ENCODE peak calls at places on chromosomes 1 and 21, in four cellular contexts. One of them, this sample, is unnamed.
A peak's percentile ranks its signal among the peaks of the same experiment; 100 is the strongest.

GRCh38 chr1:11802973-11803885 is 2.5 kb downstream of the MTHFR start:
- DNase-seq in lower lobe of right lung: peak; percentile 93
- DNase-seq in adrenal gland: peak; percentile 97
- DNase-seq in activated CD8-positive, alpha-beta T cell treated with anti-CD3 and anti-CD28 coated beads for 36 hours: peak; percentile 87
- DNase-seq in this sample: peak; percentile 77

GRCh38 chr1:15578921-15579682 is 5.7 kb downstream of the AGMAT start:
- DNase-seq in lower lobe of right lung: no peak
- DNase-seq in adrenal gland: no peak
- DNase-seq in activated CD8-positive, alpha-beta T cell treated with anti-CD3 and anti-CD28 coated beads for 36 hours: peak; percentile 67
- DNase-seq in this sample: peak; percentile 46

GRCh38 chr1:47738560-47739182 is 258.5 kb downstream of the TRABD2B start:
- DNase-seq in lower lobe of right lung: no peak
- DNase-seq in adrenal gland: peak; percentile 70
- DNase-seq in activated CD8-positive, alpha-beta T cell treated with anti-CD3 and anti-CD28 coated beads for 36 hours: peak; percentile 7
- DNase-seq in this sample: no peak

GRCh38 chr1:212638419-212639151 is 30.0 kb downstream of the ATF3 start:
- DNase-seq in lower lobe of right lung: no peak
- DNase-seq in adrenal gland: no peak
- DNase-seq in activated CD8-positive, alpha-beta T cell treated with anti-CD3 and anti-CD28 coated beads for 36 hours: no peak
- DNase-seq in this sample: no peak

GRCh38 chr1:112735752-112736151 is 20.6 kb upstream of the PPM1J start:
- DNase-seq in lower lobe of right lung: no peak
- DNase-seq in adrenal gland: no peak
- DNase-seq in activated CD8-positive, alpha-beta T cell treated with anti-CD3 and anti-CD28 coated beads for 36 hours: no peak
- DNase-seq in this sample: no peak

GRCh38 chr1:40141878-40142535 is 19.2 kb upstream of the RLF start:
- DNase-seq in lower lobe of right lung: no peak
- DNase-seq in adrenal gland: no peak
- DNase-seq in activated CD8-positive, alpha-beta T cell treated with anti-CD3 and anti-CD28 coated beads for 36 hours: no peak
- DNase-seq in this sample: no peak

GRCh38 chr1:167676916-167677848 is 44.6 kb upstream of the MPZL1 start:
- DNase-seq in lower lobe of right lung: no peak
- DNase-seq in adrenal gland: no peak
- DNase-seq in activated CD8-positive, alpha-beta T cell treated with anti-CD3 and anti-CD28 coated beads for 36 hours: no peak
- DNase-seq in this sample: peak; percentile 39

GRCh38 chr1:38489844-38490270 is 369.7 kb downstream of the RRAGC start:
- DNase-seq in lower lobe of right lung: no peak
- DNase-seq in adrenal gland: no peak
- DNase-seq in activated CD8-positive, alpha-beta T cell treated with anti-CD3 and anti-CD28 coated beads for 36 hours: peak; percentile 73
- DNase-seq in this sample: peak; percentile 51

GRCh38 chr1:36366091-36366661 is 19.5 kb downstream of the STK40 start:
- DNase-seq in lower lobe of right lung: peak; percentile 75
- DNase-seq in adrenal gland: no peak
- DNase-seq in activated CD8-positive, alpha-beta T cell treated with anti-CD3 and anti-CD28 coated beads for 36 hours: peak; percentile 83
- DNase-seq in this sample: no peak

GRCh38 chr1:30087465-30087864 is 635.9 kb downstream of the MATN1 start:
- DNase-seq in lower lobe of right lung: no peak
- DNase-seq in adrenal gland: no peak
- DNase-seq in activated CD8-positive, alpha-beta T cell treated with anti-CD3 and anti-CD28 coated beads for 36 hours: no peak
- DNase-seq in this sample: no peak
- TF ChIP-seq CTCF in lower lobe of right lung: peak; percentile 9
- TF ChIP-seq CTCF in adrenal gland: peak; percentile 11
- TF ChIP-seq CTCF in activated CD8-positive, alpha-beta T cell treated with anti-CD3 and anti-CD28 coated beads for 36 hours: no peak
- TF ChIP-seq CTCF in this sample: no peak

GRCh38 chr1:10561955-10562354 is 87.2 kb downstream of the PEX14 start:
- DNase-seq in lower lobe of right lung: no peak
- DNase-seq in adrenal gland: no peak
- DNase-seq in activated CD8-positive, alpha-beta T cell treated with anti-CD3 and anti-CD28 coated beads for 36 hours: peak; percentile 45
- DNase-seq in this sample: no peak
- TF ChIP-seq CTCF in lower lobe of right lung: peak; percentile 16
- TF ChIP-seq CTCF in adrenal gland: peak; percentile 11
- TF ChIP-seq CTCF in activated CD8-positive, alpha-beta T cell treated with anti-CD3 and anti-CD28 coated beads for 36 hours: peak; percentile 32
- TF ChIP-seq CTCF in this sample: peak; percentile 7

GRCh38 chr1:230770317-230770716 is 23.1 kb downstream of the CAPN9 start:
- DNase-seq in lower lobe of right lung: no peak
- DNase-seq in adrenal gland: no peak
- DNase-seq in activated CD8-positive, alpha-beta T cell treated with anti-CD3 and anti-CD28 coated beads for 36 hours: no peak
- DNase-seq in this sample: no peak

GRCh38 chr1:230771773-230772354 is 24.7 kb downstream of the CAPN9 start:
- DNase-seq in lower lobe of right lung: no peak
- DNase-seq in adrenal gland: no peak
- DNase-seq in activated CD8-positive, alpha-beta T cell treated with anti-CD3 and anti-CD28 coated beads for 36 hours: no peak
- DNase-seq in this sample: no peak

GRCh38 chr1:230772457-230773395 is 25.5 kb downstream of the CAPN9 start:
- DNase-seq in lower lobe of right lung: no peak
- DNase-seq in adrenal gland: peak; percentile 86
- DNase-seq in activated CD8-positive, alpha-beta T cell treated with anti-CD3 and anti-CD28 coated beads for 36 hours: no peak
- DNase-seq in this sample: no peak

GRCh38 chr1:230768903-230769570 is 21.8 kb downstream of the CAPN9 start:
- DNase-seq in lower lobe of right lung: no peak
- DNase-seq in adrenal gland: no peak
- DNase-seq in activated CD8-positive, alpha-beta T cell treated with anti-CD3 and anti-CD28 coated beads for 36 hours: no peak
- DNase-seq in this sample: no peak

GRCh38 chr1:230773396-230774033 is 26.3 kb downstream of the CAPN9 start:
- DNase-seq in lower lobe of right lung: no peak
- DNase-seq in adrenal gland: no peak
- DNase-seq in activated CD8-positive, alpha-beta T cell treated with anti-CD3 and anti-CD28 coated beads for 36 hours: no peak
- DNase-seq in this sample: no peak
- TF ChIP-seq CTCF in lower lobe of right lung: no peak
- TF ChIP-seq CTCF in adrenal gland: no peak
- TF ChIP-seq CTCF in activated CD8-positive, alpha-beta T cell treated with anti-CD3 and anti-CD28 coated beads for 36 hours: no peak
- TF ChIP-seq CTCF in this sample: no peak

GRCh38 chr1:150552692-150553278 is 3.6 kb downstream of the ADAMTSL4 start:
- DNase-seq in lower lobe of right lung: no peak
- DNase-seq in adrenal gland: no peak
- DNase-seq in activated CD8-positive, alpha-beta T cell treated with anti-CD3 and anti-CD28 coated beads for 36 hours: no peak
- DNase-seq in this sample: no peak
- TF ChIP-seq CTCF in lower lobe of right lung: no peak
- TF ChIP-seq CTCF in adrenal gland: no peak
- TF ChIP-seq CTCF in activated CD8-positive, alpha-beta T cell treated with anti-CD3 and anti-CD28 coated beads for 36 hours: no peak
- TF ChIP-seq CTCF in this sample: no peak

GRCh38 chr1:2498648-2499047 is 22.6 kb downstream of the PLCH2 start:
- DNase-seq in lower lobe of right lung: no peak
- DNase-seq in adrenal gland: no peak
- DNase-seq in activated CD8-positive, alpha-beta T cell treated with anti-CD3 and anti-CD28 coated beads for 36 hours: no peak
- DNase-seq in this sample: no peak

GRCh38 chr1:2496746-2497145 is 20.7 kb downstream of the PLCH2 start:
- DNase-seq in lower lobe of right lung: no peak
- DNase-seq in adrenal gland: no peak
- DNase-seq in activated CD8-positive, alpha-beta T cell treated with anti-CD3 and anti-CD28 coated beads for 36 hours: no peak
- DNase-seq in this sample: no peak

GRCh38 chr1:2496087-2496622 is 20.1 kb downstream of the PLCH2 start:
- DNase-seq in lower lobe of right lung: no peak
- DNase-seq in adrenal gland: no peak
- DNase-seq in activated CD8-positive, alpha-beta T cell treated with anti-CD3 and anti-CD28 coated beads for 36 hours: peak; percentile 56
- DNase-seq in this sample: peak; percentile 70

GRCh38 chr1:2499260-2499659 is 23.2 kb downstream of the PLCH2 start:
- DNase-seq in lower lobe of right lung: no peak
- DNase-seq in adrenal gland: no peak
- DNase-seq in activated CD8-positive, alpha-beta T cell treated with anti-CD3 and anti-CD28 coated beads for 36 hours: no peak
- DNase-seq in this sample: no peak

DNA sequence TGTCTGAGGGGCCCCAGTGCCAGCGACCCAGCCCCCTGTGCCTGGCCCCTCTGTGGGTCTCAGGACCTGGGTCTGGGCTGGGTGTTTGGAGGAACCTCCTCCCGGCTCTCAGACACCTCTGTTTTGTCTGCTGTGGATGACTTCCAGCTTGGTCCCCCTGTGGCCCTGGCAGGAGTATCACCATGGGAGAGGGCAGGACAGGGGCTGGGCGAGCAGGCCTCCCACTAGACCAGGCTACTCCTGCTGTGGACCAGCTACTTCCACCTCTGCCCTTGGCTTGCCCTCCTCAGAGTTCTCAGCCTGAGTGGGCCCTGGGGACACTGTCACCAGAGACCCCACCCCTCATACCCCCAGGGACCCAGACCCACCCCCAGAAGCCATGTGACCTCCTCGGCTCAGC is 21.8 kb downstream of the PLCH2 start:
- DNase-seq in lower lobe of right lung: no peak
- DNase-seq in adrenal gland: no peak
- DNase-seq in activated CD8-positive, alpha-beta T cell treated with anti-CD3 and anti-CD28 coated beads for 36 hours: no peak
- DNase-seq in this sample: no peak
- TF ChIP-seq CTCF in lower lobe of right lung: no peak
- TF ChIP-seq CTCF in adrenal gland: no peak
- TF ChIP-seq CTCF in activated CD8-positive, alpha-beta T cell treated with anti-CD3 and anti-CD28 coated beads for 36 hours: no peak
- TF ChIP-seq CTCF in this sample: no peak

DNA sequence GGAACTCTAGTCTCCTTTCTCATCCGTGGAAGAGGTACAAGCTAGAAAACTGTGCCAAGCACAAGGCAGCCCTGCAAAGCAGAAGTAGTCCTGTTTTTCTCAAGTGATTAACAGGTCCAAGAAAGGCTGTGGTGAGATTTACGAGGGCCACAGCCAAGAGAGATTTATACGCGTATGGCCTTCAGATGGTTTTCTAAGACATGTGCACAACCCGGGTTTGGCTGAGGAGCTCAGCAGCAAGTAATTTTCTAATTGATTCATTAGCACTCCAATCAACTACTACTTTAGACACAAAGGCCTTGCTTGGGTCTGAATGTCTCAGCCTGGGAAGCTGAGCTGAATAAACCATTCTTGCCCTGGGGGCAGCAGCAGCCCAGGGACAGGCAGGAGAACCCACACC is 55.8 kb downstream of the SSBP3 start:
- DNase-seq in lower lobe of right lung: no peak
- DNase-seq in adrenal gland: no peak
- DNase-seq in activated CD8-positive, alpha-beta T cell treated with anti-CD3 and anti-CD28 coated beads for 36 hours: no peak
- DNase-seq in this sample: no peak
- TF ChIP-seq CTCF in lower lobe of right lung: no peak
- TF ChIP-seq CTCF in adrenal gland: no peak
- TF ChIP-seq CTCF in activated CD8-positive, alpha-beta T cell treated with anti-CD3 and anti-CD28 coated beads for 36 hours: no peak
- TF ChIP-seq CTCF in this sample: no peak

DNA sequence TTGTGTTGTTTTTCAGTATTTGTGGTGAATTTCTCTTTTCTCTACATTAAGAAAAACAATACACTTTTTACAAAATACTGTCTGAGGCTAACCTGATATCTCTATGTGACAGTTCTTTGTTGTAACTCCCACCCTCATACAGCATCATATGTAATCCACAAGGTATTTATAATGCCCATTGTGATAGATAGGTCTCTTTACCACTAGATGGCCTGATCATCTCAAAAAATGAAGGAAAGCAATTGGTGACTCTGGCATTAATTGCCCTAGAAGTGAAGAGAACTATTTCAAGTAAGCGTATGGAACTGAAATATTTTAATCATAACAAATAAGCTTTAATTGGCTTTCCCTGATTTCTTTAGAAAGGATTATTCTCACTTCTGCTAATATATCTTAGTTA is 36.2 kb upstream of the HFM1 start:
- DNase-seq in lower lobe of right lung: no peak
- DNase-seq in adrenal gland: no peak
- DNase-seq in activated CD8-positive, alpha-beta T cell treated with anti-CD3 and anti-CD28 coated beads for 36 hours: no peak
- DNase-seq in this sample: peak; percentile 18
- TF ChIP-seq CTCF in lower lobe of right lung: no peak
- TF ChIP-seq CTCF in adrenal gland: peak; percentile 21
- TF ChIP-seq CTCF in activated CD8-positive, alpha-beta T cell treated with anti-CD3 and anti-CD28 coated beads for 36 hours: peak; percentile 18
- TF ChIP-seq CTCF in this sample: peak; percentile 18

GRCh38 chr21:45528981-45529784 is 13.1 kb downstream of the SLC19A1 start:
- DNase-seq in lower lobe of right lung: peak; percentile 55
- DNase-seq in adrenal gland: no peak
- DNase-seq in activated CD8-positive, alpha-beta T cell treated with anti-CD3 and anti-CD28 coated beads for 36 hours: no peak
- DNase-seq in this sample: no peak
- TF ChIP-seq CTCF in lower lobe of right lung: no peak
- TF ChIP-seq CTCF in adrenal gland: no peak
- TF ChIP-seq CTCF in activated CD8-positive, alpha-beta T cell treated with anti-CD3 and anti-CD28 coated beads for 36 hours: no peak
- TF ChIP-seq CTCF in this sample: no peak

GRCh38 chr1:240608707-240609106 is 3.2 kb downstream of the GREM2 start:
- DNase-seq in lower lobe of right lung: no peak
- DNase-seq in adrenal gland: no peak
- DNase-seq in activated CD8-positive, alpha-beta T cell treated with anti-CD3 and anti-CD28 coated beads for 36 hours: peak; percentile 13
- DNase-seq in this sample: peak; percentile 25
- TF ChIP-seq CTCF in lower lobe of right lung: no peak
- TF ChIP-seq CTCF in adrenal gland: peak; percentile 20
- TF ChIP-seq CTCF in activated CD8-positive, alpha-beta T cell treated with anti-CD3 and anti-CD28 coated beads for 36 hours: no peak
- TF ChIP-seq CTCF in this sample: peak; percentile 29

DNA sequence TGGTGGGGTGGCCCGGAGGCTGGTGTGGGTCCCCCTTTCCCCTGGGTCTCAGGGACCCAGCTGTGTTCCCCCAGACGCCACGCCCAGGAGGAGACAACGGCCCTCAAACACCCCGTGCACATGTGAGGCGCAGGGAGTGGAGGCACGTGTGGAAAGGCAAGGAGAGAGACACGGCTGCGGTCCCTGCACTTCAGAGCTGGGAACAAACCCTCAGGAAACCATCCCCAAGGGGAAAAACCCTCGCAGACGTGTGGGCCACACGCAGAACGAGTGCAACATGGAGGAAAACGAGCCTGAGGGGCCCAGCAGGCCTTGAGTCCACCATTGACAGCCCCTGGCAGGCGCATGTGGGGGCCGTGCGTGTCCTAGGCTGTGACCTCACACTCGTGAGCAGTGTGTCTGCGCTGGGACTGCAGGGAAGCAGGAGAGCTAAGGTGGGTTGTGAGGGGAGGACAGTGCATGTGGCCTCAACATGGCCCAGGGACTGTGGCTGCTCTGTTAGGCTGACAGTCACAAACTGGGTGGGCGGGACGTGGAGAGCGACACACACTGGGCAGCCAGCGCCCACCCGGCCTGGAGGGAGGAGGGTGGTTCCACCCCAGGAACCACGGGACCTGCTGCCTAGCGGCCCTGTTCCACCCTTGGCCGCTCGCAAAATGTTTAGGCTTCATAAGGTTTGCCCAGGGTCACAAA is 20.0 kb downstream of the ITGB2 start:
- DNase-seq in lower lobe of right lung: peak; percentile 43
- DNase-seq in adrenal gland: no peak
- DNase-seq in activated CD8-positive, alpha-beta T cell treated with anti-CD3 and anti-CD28 coated beads for 36 hours: no peak
- DNase-seq in this sample: no peak
- TF ChIP-seq CTCF in lower lobe of right lung: no peak
- TF ChIP-seq CTCF in adrenal gland: no peak
- TF ChIP-seq CTCF in activated CD8-positive, alpha-beta T cell treated with anti-CD3 and anti-CD28 coated beads for 36 hours: no peak
- TF ChIP-seq CTCF in this sample: no peak

This sample was measured in GM13977.